ENCODE peak calls at places on chromosomes 16 and 17, in ten cellular contexts. I is HCT116, L is heart left ventricle, N is IMR-90, H is K562, K is gastrocnemius medialis, B is upper lobe of left lung, Y is body of pancreas, W is GM12878, T is HepG2. E is an unnamed sample.

GRCh38 chr16:25893332-25893731 is 201.6 kb downstream of the HS3ST4 start:
- ATAC-seq in I (no peak), L (no peak), N (no peak), H (peak; percentile 70), K (no peak), B (no peak), Y (no peak), W (no peak), T (no peak), E (no peak)

GRCh38 chr17:10177921-10178788 is 20.3 kb downstream of the GAS7 start:
- ATAC-seq in I (no peak), L (no peak), N (peak; percentile 86), H (no peak), K (no peak), B (no peak), Y (peak; percentile 18), W (peak; percentile 21), T (no peak), E (no peak)

GRCh38 chr17:10741416-10742140 is 11.8 kb upstream of the TMEM220 start:
- ATAC-seq in I (no peak), L (no peak), N (no peak), H (no peak), K (no peak), B (no peak), Y (no peak), W (no peak), T (no peak), E (no peak)

GRCh38 chr16:26667271-26667703 is 399.4 kb upstream of the C16orf82 start:
- ATAC-seq in I (no peak), L (no peak), N (no peak), H (no peak), K (no peak), B (no peak), Y (no peak), W (no peak), T (no peak), E (no peak)

GRCh38 chr17:75819116-75819515 is 25.1 kb downstream of the UNC13D start:
- ATAC-seq in I (peak; percentile 59), L (no peak), N (no peak), H (no peak), K (no peak), B (no peak), Y (no peak), W (peak; percentile 22), T (peak; percentile 4), E (no peak)

GRCh38 chr17:75812096-75813001 is 27.7 kb downstream of the UNK start:
- ATAC-seq in I (no peak), L (no peak), N (no peak), H (no peak), K (no peak), B (no peak), Y (no peak), W (no peak), T (no peak), E (no peak)

GRCh38 chr16:8691728-8692127 is 17.3 kb downstream of the ABAT start:
- ATAC-seq in I (no peak), L (no peak), N (no peak), H (no peak), K (no peak), B (no peak), Y (peak; percentile 54), W (no peak), T (no peak), E (no peak)

GRCh38 chr16:89549007-89549700 is 11.3 kb upstream of the RPL13 start:
- ATAC-seq in I (no peak), L (no peak), N (no peak), H (no peak), K (no peak), B (no peak), Y (no peak), W (no peak), T (no peak), E (no peak)

GRCh38 chr17:40209404-40210093 is 9.6 kb upstream of the WIPF2 start:
- ATAC-seq in I (no peak), L (no peak), N (peak; percentile 94), H (no peak), K (no peak), B (peak; percentile 11), Y (no peak), W (no peak), T (peak; percentile 36), E (no peak)

GRCh38 chr17:36750316-36750885 is 149.0 kb downstream of the MRM1 start:
- ATAC-seq in I (no peak), L (no peak), N (no peak), H (no peak), K (no peak), B (no peak), Y (no peak), W (no peak), T (no peak), E (no peak)

GRCh38 chr16:20681821-20682736 is 15.4 kb downstream of the ACSM1 start:
- ATAC-seq in I (no peak), L (no peak), N (no peak), H (peak; percentile 72), K (no peak), B (no peak), Y (no peak), W (no peak), T (no peak), E (no peak)

GRCh38 chr16:69285240-69285639 is 25.9 kb upstream of the VPS4A start:
- ATAC-seq in I (no peak), L (no peak), N (no peak), H (no peak), K (no peak), B (no peak), Y (no peak), W (no peak), T (no peak), E (no peak)

GRCh38 chr17:7435676-7436555 is 681 bp downstream of the TMEM102 start:
- ATAC-seq in I (peak; percentile 29), L (no peak), N (no peak), H (peak; percentile 72), K (no peak), B (peak; percentile 37), Y (peak; percentile 9), W (peak; percentile 49), T (peak; percentile 29), E (no peak)
- TF ChIP-seq POLR2A in I (no peak), L (no peak), N (no peak), H (peak; percentile 51), K (no peak), B (no peak), Y (no peak), W (no peak), T (no peak), E (no peak)

GRCh38 chr17:4634981-4635380 is 6.5 kb downstream of the ALOX15 start:
- ATAC-seq in I (no peak), L (no peak), N (peak; percentile 70), H (no peak), K (no peak), B (no peak), Y (no peak), W (no peak), T (no peak), E (no peak)

GRCh38 chr17:4631836-4632582 is 9.5 kb downstream of the ALOX15 start:
- ATAC-seq in I (no peak), L (no peak), N (peak; percentile 21), H (no peak), K (no peak), B (no peak), Y (no peak), W (no peak), T (no peak), E (no peak)

GRCh38 chr17:4633643-4634042 is 7.8 kb downstream of the ALOX15 start:
- ATAC-seq in I (no peak), L (no peak), N (no peak), H (no peak), K (no peak), B (no peak), Y (no peak), W (no peak), T (no peak), E (no peak)

GRCh38 chr17:4632583-4632923 is 8.9 kb downstream of the ALOX15 start:
- ATAC-seq in I (peak; percentile 44), L (no peak), N (no peak), H (no peak), K (no peak), B (no peak), Y (no peak), W (no peak), T (peak; percentile 52), E (no peak)

GRCh38 chr17:4631431-4631830 is 10.0 kb downstream of the ALOX15 start:
- ATAC-seq in I (no peak), L (no peak), N (no peak), H (no peak), K (no peak), B (no peak), Y (no peak), W (no peak), T (no peak), E (no peak)
- H3K27me3 ChIP-seq in I (no peaks in the 10 kb centered on the region), L (peaks cover 19% of the 10 kb centered on the region), N (peaks cover 21% of the 10 kb centered on the region), H (no peaks in the 10 kb centered on the region), K (peaks cover 10% of the 10 kb centered on the region), B (peaks cover 2% of the 10 kb centered on the region), Y (no peaks in the 10 kb centered on the region), W (no peaks in the 10 kb centered on the region), T (peaks cover 4% of the 10 kb centered on the region), E (peaks cover 37% of the 10 kb centered on the region)

GRCh38 chr17:42423766-42424165 is 710 bp upstream of the CAVIN1 start:
- ATAC-seq in I (no peak), L (no peak), N (no peak), H (no peak), K (no peak), B (no peak), Y (no peak), W (no peak), T (no peak), E (no peak)
- TF ChIP-seq POLR2A in I (no peak), L (no peak), N (no peak), H (no peak), K (no peak), B (no peak), Y (no peak), W (no peak), T (no peak), E (no peak)

DNA sequence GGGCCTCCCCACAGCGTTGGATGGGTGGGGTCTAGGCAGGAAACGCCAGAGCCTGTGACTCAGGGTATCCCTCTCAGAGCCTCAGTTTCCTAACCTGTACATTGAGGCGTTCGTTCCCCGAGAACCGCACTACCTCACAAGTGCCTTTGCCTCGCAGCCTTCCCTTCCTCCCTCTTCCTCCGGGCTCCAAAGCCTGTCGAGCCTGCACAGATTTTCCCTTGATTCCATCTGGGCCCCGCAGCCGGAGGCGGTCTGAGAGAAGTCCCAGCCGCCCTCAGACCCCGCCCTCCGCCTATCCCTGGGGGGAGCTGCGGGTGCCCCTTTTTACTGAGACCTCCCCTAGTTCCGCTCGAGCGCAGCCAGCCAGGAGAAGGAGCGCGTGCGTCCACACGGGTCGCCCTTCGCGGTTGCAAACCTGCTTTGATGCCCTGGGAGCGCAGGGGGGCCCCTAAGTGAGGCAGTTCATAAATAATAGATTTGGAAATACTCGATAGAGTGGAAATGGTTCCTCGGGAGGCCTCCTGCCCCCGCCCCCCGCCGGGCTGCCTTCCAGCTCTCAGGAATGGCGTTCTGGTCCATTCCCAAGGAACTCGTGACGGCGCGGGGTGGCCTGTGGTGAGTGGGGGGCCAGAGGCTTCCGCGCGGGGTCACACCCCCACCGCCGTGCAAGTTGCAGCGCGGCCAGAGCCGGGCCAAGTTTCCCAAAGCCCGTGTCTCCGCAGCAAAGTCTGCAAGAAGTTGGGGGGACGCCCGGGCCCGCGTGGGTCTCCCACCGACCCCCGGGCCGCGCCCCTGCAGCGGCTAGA is 672 bp downstream of the C16orf74 start:
- ATAC-seq in I (peak; percentile 56), L (peak; percentile 5), N (peak; percentile 50), H (no peak), K (no peak), B (no peak), Y (no peak), W (peak; percentile 30), T (no peak), E (peak; percentile 18)
- H3K27me3 ChIP-seq in I (no peaks in the 10 kb centered on the region), L (no peaks in the 10 kb centered on the region), N (no peaks in the 10 kb centered on the region), H (peaks cover 41% of the 10 kb centered on the region), K (peaks cover 11% of the 10 kb centered on the region), B (peaks cover 2% of the 10 kb centered on the region), Y (no peaks in the 10 kb centered on the region), W (no peaks in the 10 kb centered on the region), T (peaks cover 30% of the 10 kb centered on the region), E (no peaks in the 10 kb centered on the region)